ENCODE peak calls at places on chromosome 4, in nine cellular contexts. Q is NCI-H2081; O is activated naive CD8-positive, alpha-beta T cell treated with anti-CD3 and anti-CD28 coated beads for 36 hours; N is GM12892; Y is lower leg skin; U is IMR-90; R is activated effector memory CD4-positive, alpha-beta T cell treated with Interleukin-2 at 50 U/mL for 16 hours; P is stimulated activated CD8-positive, alpha-beta memory T cell treated with anti-CD3 and anti-CD28 coated beads, Interleukin-15, amount 100 ng/mL, for 4 hours; Z is aorta. X is an unnamed sample.

GRCh38 chr4:150007512-150007911 is 70.7 kb upstream of the DCLK2 start:
- DNase-seq in P (no peak), Z (no peak), Y (no peak), O (no peak), R (no peak), N (no peak), U (peak; percentile 57), Q (no peak), X (no peak)

GRCh38 chr4:7831330-7831729 is 108.3 kb downstream of the AFAP1 start:
- DNase-seq in R (no peak), Z (no peak), O (no peak), Y (no peak), Q (no peak), P (no peak), N (peak; percentile 29), U (peak; percentile 97), X (no peak)

GRCh38 chr4:125433453-125433852 is 118.7 kb downstream of the FAT4 start:
- DNase-seq in Y (no peak), U (peak; percentile 69), Q (no peak), R (no peak), O (no peak), P (no peak), N (no peak), Z (no peak), X (no peak)

GRCh38 chr4:5635826-5636196 is 72.5 kb downstream of the EVC2 start:
- DNase-seq in Y (no peak), N (no peak), Z (no peak), Q (no peak), U (peak; percentile 87), O (no peak), R (no peak), P (no peak), X (no peak)

GRCh38 chr4:139523076-139523475 is 32.9 kb downstream of the SETD7 start:
- DNase-seq in Z (no peak), R (no peak), O (no peak), P (no peak), N (no peak), U (peak; percentile 40), Y (no peak), Q (no peak), X (no peak)

GRCh38 chr4:40482985-40483647 is 146.5 kb downstream of the RBM47 start:
- DNase-seq in Q (no peak), Z (no peak), P (no peak), R (no peak), U (no peak), O (no peak), N (no peak), Y (no peak), X (no peak)

GRCh38 chr4:138851626-138852443 is 163.7 kb upstream of the NOCT start:
- DNase-seq in O (no peak), Q (peak; percentile 63), N (no peak), Z (no peak), P (no peak), Y (no peak), R (no peak), U (peak; percentile 8), X (no peak)

GRCh38 chr4:168886361-168886760 is 123.7 kb downstream of the CBR4 start:
- DNase-seq in Y (no peak), Q (no peak), N (no peak), R (no peak), Z (no peak), U (peak; percentile 81), P (no peak), O (no peak), X (no peak)

X was measured in stimulated activated naive B cell treated with anti-CD40 and anti-IgM and Interleukin-4, amounts not matched to agents 10 μg/mL and 1 μg/mL and 100 μg/mL, for 72 hours.